ENCODE peak calls at places on chromosome 22, in seven cellular contexts. Y is WERI-Rb-1, H is memory B cell, S is NCI-H1105 treated with DMSO at 0.1 percent for 48 hours, I is T-helper 9 cell, E is A549, T is NB4. K is an unnamed sample.
A peak's percentile ranks its signal among the peaks of the same experiment; 100 is the strongest.

GRCh38 chr22:19488884-19489843 is 9.4 kb downstream of the CDC45 start:
- DNase-seq in E (no peak), I (no peak), S (no peak), H (no peak), Y (no peak), T (no peak), K (no peak)

GRCh38 chr22:23525510-23525909 is 54.6 kb downstream of the IGLL1 start:
- DNase-seq in E (no peak), S (no peak), Y (no peak), T (no peak), H (no peak), I (no peak), K (no peak)

GRCh38 chr22:43110927-43111623 is 525 bp downstream of the BIK start:
- DNase-seq in E (no peak), Y (peak; percentile 35), T (peak; percentile 46), I (peak; percentile 32), S (no peak), H (peak; percentile 54), K (peak; percentile 37)

GRCh38 chr22:41641854-41642253 is 20.8 kb downstream of the XRCC6 start:
- DNase-seq in Y (no peak), E (no peak), S (no peak), H (no peak), T (no peak), I (no peak), K (no peak)

GRCh38 chr22:44821741-44822425 is 69.5 kb downstream of the ARHGAP8 start:
- DNase-seq in T (no peak), E (no peak), I (no peak), Y (no peak), S (no peak), H (no peak), K (no peak)

GRCh38 chr22:48065852-48066251 is 1303.4 kb downstream of the TBC1D22A start:
- DNase-seq in Y (no peak), E (no peak), I (no peak), S (no peak), H (no peak), T (no peak), K (no peak)

GRCh38 chr22:43726964-43727543 is 85.1 kb downstream of the EFCAB6 start:
- DNase-seq in Y (no peak), H (no peak), S (no peak), T (no peak), I (no peak), E (no peak), K (no peak)

GRCh38 chr22:20412474-20413216 is 18.7 kb downstream of the ZNF74 start:
- DNase-seq in Y (no peak), E (no peak), T (no peak), I (no peak), H (no peak), S (no peak), K (no peak)

GRCh38 chr22:50185384-50186087 is at the start of gene TRABD:
- DNase-seq in E (peak; percentile 48), S (peak; percentile 81), H (peak; percentile 78), T (peak; percentile 90), I (peak; percentile 85), Y (peak; percentile 86), K (peak; percentile 89)

GRCh38 chr22:46758867-46759290 is 3.6 kb upstream of the TBC1D22A start:
- DNase-seq in Y (peak; percentile 72), E (peak; percentile 38), S (no peak), T (peak; percentile 78), I (no peak), H (peak; percentile 59), K (peak; percentile 55)

GRCh38 chr22:23688571-23688970 is 2.2 kb upstream of the RGL4 start:
- DNase-seq in H (no peak), S (no peak), E (no peak), I (no peak), T (no peak), Y (no peak), K (no peak)

GRCh38 chr22:40051322-40051721 is 56.6 kb downstream of the FAM83F start:
- DNase-seq in I (no peak), Y (no peak), E (no peak), H (no peak), S (no peak), T (peak; percentile 52), K (no peak)

GRCh38 chr22:38272373-38273134 is at the start of gene TMEM184B:
- DNase-seq in S (peak; percentile 57), T (peak; percentile 71), H (peak; percentile 86), I (peak; percentile 77), E (peak; percentile 46), Y (peak; percentile 62), K (peak; percentile 77)

GRCh38 chr22:24810043-24810749 is 4.2 kb downstream of the SGSM1 start:
- DNase-seq in Y (no peak), T (no peak), H (no peak), E (no peak), S (peak; percentile 85), I (no peak), K (no peak)

GRCh38 chr22:50544078-50544745 is 1.5 kb upstream of the KLHDC7B start:
- DNase-seq in S (no peak), I (peak; percentile 75), Y (peak; percentile 69), H (peak; percentile 83), E (peak; percentile 85), T (peak; percentile 91), K (peak; percentile 74)

GRCh38 chr22:28560005-28560742 is 119.5 kb downstream of the TTC28 start:
- DNase-seq in Y (no peak), S (no peak), H (no peak), E (peak; percentile 35), I (no peak), T (peak; percentile 9), K (no peak)

GRCh38 chr22:50726643-50727340 is 11.2 kb upstream of the ACR start:
- DNase-seq in Y (no peak), H (no peak), E (no peak), I (no peak), S (no peak), T (peak; percentile 19), K (no peak)

GRCh38 chr22:44523981-44524759 is 26.1 kb upstream of the RTL6 start:
- DNase-seq in E (no peak), Y (peak; percentile 80), S (no peak), I (no peak), H (no peak), T (no peak), K (no peak)

GRCh38 chr22:45444168-45444567 is 30.7 kb downstream of the RIBC2 start:
- DNase-seq in Y (no peak), I (no peak), H (no peak), S (no peak), T (no peak), E (no peak), K (no peak)

GRCh38 chr22:30922151-30922611 is 46.4 kb downstream of the MORC2 start:
- DNase-seq in S (peak; percentile 68), E (no peak), Y (peak; percentile 74), H (peak; percentile 64), T (peak; percentile 91), I (peak; percentile 55), K (peak; percentile 79)

GRCh38 chr22:36986242-36986821 is 32.9 kb downstream of the TST start:
- DNase-seq in S (no peak), E (no peak), T (peak; percentile 67), Y (peak; percentile 34), H (no peak), I (no peak), K (no peak)

GRCh38 chr22:37972527-37972926 is 11.8 kb downstream of the SOX10 start:
- DNase-seq in T (no peak), E (no peak), I (no peak), Y (no peak), H (no peak), S (peak; percentile 3), K (no peak)

GRCh38 chr22:27585141-27585540 is 216.4 kb downstream of the MN1 start:
- DNase-seq in H (no peak), S (no peak), Y (peak; percentile 19), I (no peak), E (no peak), T (no peak), K (no peak)

GRCh38 chr22:49052023-49052538 is 775.6 kb downstream of the BRD1 start:
- DNase-seq in I (peak; percentile 27), E (no peak), T (no peak), S (no peak), Y (no peak), H (peak; percentile 44), K (no peak)

GRCh38 chr22:49325531-49326395 is 501.9 kb downstream of the BRD1 start:
- DNase-seq in S (no peak), Y (no peak), E (no peak), I (no peak), H (no peak), T (no peak), K (no peak)

GRCh38 chr22:42895541-42895981 is 38.5 kb upstream of the ARFGAP3 start:
- DNase-seq in T (no peak), I (no peak), S (no peak), H (no peak), Y (no peak), E (no peak), K (no peak)

GRCh38 chr22:25759825-25760231 is 17.8 kb downstream of the MYO18B start:
- DNase-seq in Y (no peak), I (no peak), H (no peak), T (peak; percentile 34), E (peak; percentile 39), S (no peak), K (no peak)

GRCh38 chr22:21754523-21755128 is 19.0 kb upstream of the YPEL1 start:
- DNase-seq in S (peak; percentile 17), H (peak; percentile 30), T (peak; percentile 95), E (no peak), Y (peak; percentile 67), I (no peak), K (no peak)

GRCh38 chr22:27866136-27867091 is 52.6 kb downstream of the PITPNB start:
- DNase-seq in H (no peak), Y (no peak), E (peak; percentile 15), S (no peak), I (no peak), T (no peak), K (no peak)

K was measured in CD4-positive, alpha-beta T cell.